ENCODE peak calls at places on chromosome 1, in six cellular contexts. U is effector memory CD4-positive, alpha-beta T cell; J is heart right ventricle; O is RWPE2; L is upper lobe of left lung; F is heart left ventricle. W is an unnamed sample. For H3K9me3 and H3K4me1, the result is how much of the 10 kb centered on the place peaks cover.

GRCh38 chr1:181746224-181746623 is 262.9 kb downstream of the CACNA1E start:
- DNase-seq in U (no peak), J (no peak), O (no peak), L (no peak), F (no peak), W (no peak)

GRCh38 chr1:156926175-156926574 is 5.7 kb downstream of the LRRC71 start:
- DNase-seq in U (no peak), J (peak), O (no peak), L (peak), F (peak), W (peak)

GRCh38 chr1:156516821-156517220 is 16.2 kb upstream of the MEF2D start:
- DNase-seq in U (no peak), J (no peak), O (no peak), L (no peak), F (no peak), W (no peak)

GRCh38 chr1:203144661-203145060 is 17.1 kb downstream of the ADORA1 start:
- DNase-seq in U (no peak), J (no peak), O (no peak), L (no peak), F (no peak), W (no peak)

GRCh38 chr1:156502749-156503671 is 2.4 kb upstream of the MEF2D start:
- DNase-seq in U (no peak), J (peak), O (peak), L (peak), F (peak), W (peak)

GRCh38 chr1:36920801-36921405 is 113.4 kb downstream of the GRIK3 start:
- DNase-seq in U (no peak), J (no peak), O (no peak), L (no peak), F (no peak), W (no peak)

GRCh38 chr1:162873671-162874666 is 13.0 kb upstream of the CCDC190 start:
- DNase-seq in U (no peak), J (no peak), O (no peak), L (no peak), F (no peak), W (no peak)

GRCh38 chr1:10161121-10161520 is 49.2 kb upstream of the KIF1B start:
- DNase-seq in U (no peak), J (no peak), O (no peak), L (no peak), F (no peak), W (no peak)

GRCh38 chr1:248824301-248824700 is 1.4 kb downstream of the SH3BP5L start:
- DNase-seq in U (no peak), J (no peak), O (no peak), L (no peak), F (no peak), W (no peak)
- H3K4me3 ChIP-seq in U (no peak), J (peak), O (no peak), L (peak), F (peak), W (peak)

GRCh38 chr1:115118086-115118485 is 28.8 kb upstream of the TSPAN2 start:
- DNase-seq in U (no peak), J (no peak), O (no peak), L (no peak), F (no peak), W (no peak)

GRCh38 chr1:115118596-115118995 is 29.3 kb upstream of the TSPAN2 start:
- DNase-seq in U (no peak), J (no peak), O (no peak), L (no peak), F (no peak), W (no peak)

GRCh38 chr1:115117303-115117702 is 28.0 kb upstream of the TSPAN2 start:
- DNase-seq in U (no peak), J (no peak), O (no peak), L (no peak), F (no peak), W (no peak)

GRCh38 chr1:115123116-115123515 is 33.8 kb upstream of the TSPAN2 start:
- DNase-seq in U (no peak), J (no peak), O (no peak), L (no peak), F (no peak), W (no peak)

DNA sequence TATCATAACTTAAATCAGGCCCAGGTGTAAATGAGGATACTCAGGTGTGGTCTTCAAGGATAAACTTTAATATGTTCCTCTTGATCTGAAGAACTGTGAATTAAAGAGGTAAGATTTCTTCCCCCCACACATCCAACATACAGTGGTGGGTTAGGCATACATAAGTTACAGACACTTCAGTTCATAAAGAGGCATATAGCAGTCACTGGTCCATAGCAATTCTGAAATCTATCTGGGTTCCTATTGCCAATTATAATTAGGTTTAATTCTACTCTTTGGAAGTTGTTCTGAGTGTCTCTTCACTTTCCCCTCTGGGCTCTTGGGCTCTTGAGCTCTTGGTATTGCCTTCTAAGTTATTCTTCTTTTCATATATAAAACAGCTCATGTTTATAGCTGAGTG is 32.5 kb upstream of the TSPAN2 start:
- DNase-seq in U (no peak), J (no peak), O (no peak), L (no peak), F (no peak), W (no peak)
- H3K9me3 ChIP-seq in U (under half), J (under half), O (under half), L (under half), F (under half), W (under half)

GRCh38 chr1:23867542-23867952 is 543 bp downstream of the FUCA1 start:
- DNase-seq in U (no peak), J (no peak), O (peak), L (peak), F (peak), W (no peak)

GRCh38 chr1:23867953-23868847 is at the start of gene FUCA1:
- DNase-seq in U (peak), J (peak), O (peak), L (peak), F (peak), W (peak)

GRCh38 chr1:23862640-23863039 is 5.5 kb downstream of the FUCA1 start:
- DNase-seq in U (no peak), J (no peak), O (no peak), L (no peak), F (no peak), W (no peak)

GRCh38 chr1:23864801-23865542 is 3.1 kb downstream of the FUCA1 start:
- DNase-seq in U (no peak), J (no peak), O (no peak), L (no peak), F (no peak), W (no peak)

DNA sequence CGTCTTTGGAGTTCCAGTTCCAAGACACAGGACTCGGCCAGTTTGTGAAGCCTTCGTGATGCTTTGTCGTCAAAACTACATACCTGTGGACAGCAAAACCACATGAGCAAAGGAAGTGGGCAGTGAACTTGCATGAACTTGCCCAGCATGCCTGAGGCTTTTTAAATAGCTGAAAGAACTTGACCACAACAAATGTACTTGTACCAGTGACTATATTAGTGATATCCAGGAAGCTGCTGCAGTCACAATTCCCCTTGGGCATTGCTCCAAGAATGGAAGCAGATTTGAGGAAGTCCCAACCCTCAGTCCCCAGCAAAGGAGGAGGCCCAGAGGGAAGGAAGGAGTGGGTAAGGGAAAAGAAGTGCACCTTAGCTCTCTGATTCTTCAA is 2.6 kb downstream of the FUCA1 start:
- DNase-seq in U (no peak), J (no peak), O (peak), L (peak), F (peak), W (no peak)
- H3K4me1 ChIP-seq in U (under half), J (under half), O (under half), L (under half), F (under half), W (under half)

GRCh38 chr1:245180496-245180895 is 25.7 kb downstream of the KIF26B start:
- DNase-seq in U (no peak), J (no peak), O (no peak), L (no peak), F (no peak), W (no peak)
- H3K4me3 ChIP-seq in U (no peak), J (no peak), O (no peak), L (no peak), F (no peak), W (no peak)

DNA sequence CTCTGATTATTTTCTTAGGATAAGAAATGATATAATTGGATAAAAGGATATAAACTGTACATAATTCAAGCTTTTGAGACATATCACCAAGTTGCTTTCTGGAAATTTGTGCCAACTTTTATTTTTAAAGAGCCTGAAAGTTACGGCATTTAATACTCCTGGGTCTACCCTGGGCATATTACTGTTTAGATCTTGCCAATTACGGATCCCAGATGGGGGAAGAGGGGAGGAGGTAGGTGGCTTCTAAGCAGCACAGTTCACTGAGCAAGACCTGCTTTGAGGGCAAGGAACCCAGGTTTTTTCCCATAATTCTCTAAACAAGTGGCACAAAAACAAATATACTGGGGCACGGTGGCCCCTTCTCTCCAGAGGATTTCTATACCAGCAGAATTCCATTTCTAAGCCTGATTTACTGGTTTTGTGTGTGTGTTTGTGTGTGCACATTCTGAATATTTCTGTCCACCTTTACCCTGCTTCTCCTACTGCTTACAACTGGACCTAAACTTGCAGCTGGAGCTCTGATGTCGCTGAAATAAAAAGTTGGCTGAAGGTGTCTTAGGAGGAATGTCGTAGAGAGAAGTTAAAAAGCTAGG is 76.7 kb downstream of the LAMC2 start:
- DNase-seq in U (no peak), J (no peak), O (no peak), L (no peak), F (no peak), W (no peak)
- H3K9me3 ChIP-seq in U (under half), J (under half), O (under half), L (under half), F (under half), W (under half)

GRCh38 chr1:65423884-65424655 is 3.6 kb downstream of the LEPR start:
- DNase-seq in U (no peak), J (no peak), O (no peak), L (no peak), F (no peak), W (no peak)
- H3K4me1 ChIP-seq in U (under half), J (under half), O (under half), L (under half), F (under half), W (under half)

GRCh38 chr1:12539705-12540579 is 78.1 kb downstream of the DHRS3 start:
- DNase-seq in U (no peak), J (peak), O (no peak), L (peak), F (peak), W (peak)
- H3K4me3 ChIP-seq in U (no peak), J (peak), O (no peak), L (no peak), F (peak), W (peak)